ENCODE peak calls at places on chromosomes 3 and 15, in five cellular contexts. W is stomach; V is breast epithelium; Y is coronary artery; O is effector memory CD4-positive, alpha-beta T cell. U is an unnamed sample.

GRCh38 chr15:82045179-82045891 is 483 bp downstream of the MEX3B start:
- DNase-seq in Y (peak), V (no peak), W (no peak), O (no peak), U (peak)

GRCh38 chr3:55511895-55512585 is 24.9 kb upstream of the WNT5A start:
- DNase-seq in V (no peak), O (no peak), W (no peak), Y (no peak), U (no peak)

GRCh38 chr15:81152799-81153198 is 18.7 kb downstream of the CFAP161 start:
- DNase-seq in Y (no peak), V (no peak), W (no peak), O (no peak), U (no peak)

GRCh38 chr3:72896996-72897757 is 9.3 kb downstream of the GXYLT2 start:
- DNase-seq in O (no peak), W (no peak), Y (no peak), V (no peak), U (no peak)

GRCh38 chr3:4732974-4733373 is 239.8 kb downstream of the ITPR1 start:
- DNase-seq in W (no peak), O (no peak), Y (no peak), V (peak), U (no peak)

GRCh38 chr3:45551214-45552010 is 43.1 kb upstream of the LIMD1 start:
- DNase-seq in W (peak), Y (peak), V (peak), O (no peak), U (no peak)

GRCh38 chr3:122364508-122364907 is 18.5 kb downstream of the MIX23 start:
- DNase-seq in W (no peak), Y (no peak), O (no peak), V (no peak), U (no peak)

GRCh38 chr3:10551821-10552630 is 46.6 kb upstream of the ATP2B2 start:
- DNase-seq in Y (peak), V (peak), O (peak), W (no peak), U (no peak)

GRCh38 chr3:43998841-43999805 is 242.6 kb upstream of the TOPAZ1 start:
- DNase-seq in V (no peak), W (no peak), O (no peak), Y (no peak), U (peak)

GRCh38 chr3:191383104-191383503 is 52.8 kb upstream of the UTS2B start:
- DNase-seq in O (no peak), W (no peak), Y (no peak), V (no peak), U (no peak)

GRCh38 chr15:81069909-81070308 is 64.2 kb upstream of the CFAP161 start:
- DNase-seq in Y (no peak), W (no peak), O (no peak), V (no peak), U (no peak)

GRCh38 chr3:187738089-187738399 is 7.2 kb downstream of the BCL6 start:
- DNase-seq in W (no peak), O (no peak), V (no peak), Y (no peak), U (no peak)

GRCh38 chr3:188154758-188155574 is 1.0 kb downstream of the LPP start:
- DNase-seq in Y (no peak), O (no peak), W (no peak), V (no peak), U (no peak)

GRCh38 chr3:155890671-155891190 is 20.3 kb downstream of the GMPS start:
- DNase-seq in Y (no peak), O (no peak), W (no peak), V (no peak), U (no peak)

GRCh38 chr15:47431501-47431900 is 285.8 kb upstream of the SEMA6D start:
- DNase-seq in Y (no peak), O (no peak), W (no peak), V (no peak), U (no peak)

GRCh38 chr15:42800731-42801474 is 64.0 kb upstream of the CDAN1 start:
- DNase-seq in Y (no peak), V (no peak), W (no peak), O (no peak), U (no peak)

GRCh38 chr3:60579734-60580133 is 671.5 kb downstream of the FHIT start:
- DNase-seq in O (no peak), Y (no peak), W (no peak), V (no peak), U (no peak)

GRCh38 chr3:69143605-69144004 is 21.2 kb upstream of the LMOD3 start:
- DNase-seq in O (no peak), W (no peak), Y (no peak), V (no peak), U (no peak)

GRCh38 chr15:81939604-81940440 is 106.0 kb downstream of the MEX3B start:
- DNase-seq in W (no peak), Y (no peak), V (no peak), O (no peak), U (no peak)

GRCh38 chr3:86563358-86563970 is 427.5 kb downstream of the VGLL3 start:
- DNase-seq in W (no peak), V (no peak), O (no peak), Y (no peak), U (no peak)

GRCh38 chr3:114435733-114436132 is 141.9 kb downstream of the TIGIT start:
- DNase-seq in Y (no peak), W (no peak), V (no peak), O (no peak), U (no peak)

GRCh38 chr3:97810779-97811390 is 10.9 kb upstream of the CRYBG3 start:
- DNase-seq in O (no peak), V (no peak), Y (no peak), W (no peak), U (no peak)

GRCh38 chr3:169865176-169865800 is 4.4 kb downstream of the LRRC31 start:
- DNase-seq in W (no peak), Y (no peak), V (no peak), O (no peak), U (no peak)

GRCh38 chr15:31383150-31383549 is 56.5 kb downstream of the KLF13 start:
- DNase-seq in V (no peak), O (no peak), Y (no peak), W (no peak), U (no peak)

GRCh38 chr3:21734746-21735145 is 16.3 kb downstream of the ZNF385D start:
- DNase-seq in Y (no peak), V (no peak), W (no peak), O (no peak), U (no peak)

GRCh38 chr3:14317057-14317553 is 85.3 kb upstream of the SLC6A6 start:
- DNase-seq in O (no peak), W (no peak), V (peak), Y (no peak), U (no peak)

GRCh38 chr3:194715022-194715800 is 29.5 kb downstream of the FAM43A start:
- DNase-seq in Y (no peak), W (no peak), O (no peak), V (peak), U (no peak)

GRCh38 chr3:129183569-129184395 is at the start of gene CNBP:
- DNase-seq in Y (peak), W (peak), O (peak), V (peak), U (peak)
- H3K27ac ChIP-seq in Y (peak), W (peak), O (peak), V (peak), U (peak)

GRCh38 chr3:182214406-182214805 is 502.7 kb downstream of the SOX2 start:
- DNase-seq in O (no peak), W (no peak), Y (no peak), V (no peak), U (no peak)

GRCh38 chr3:182216311-182216970 is 504.7 kb downstream of the SOX2 start:
- DNase-seq in O (no peak), Y (no peak), V (no peak), W (no peak), U (no peak)

GRCh38 chr3:182215881-182216280 is 504.2 kb downstream of the SOX2 start:
- DNase-seq in V (no peak), O (no peak), W (no peak), Y (no peak), U (no peak)

DNA sequence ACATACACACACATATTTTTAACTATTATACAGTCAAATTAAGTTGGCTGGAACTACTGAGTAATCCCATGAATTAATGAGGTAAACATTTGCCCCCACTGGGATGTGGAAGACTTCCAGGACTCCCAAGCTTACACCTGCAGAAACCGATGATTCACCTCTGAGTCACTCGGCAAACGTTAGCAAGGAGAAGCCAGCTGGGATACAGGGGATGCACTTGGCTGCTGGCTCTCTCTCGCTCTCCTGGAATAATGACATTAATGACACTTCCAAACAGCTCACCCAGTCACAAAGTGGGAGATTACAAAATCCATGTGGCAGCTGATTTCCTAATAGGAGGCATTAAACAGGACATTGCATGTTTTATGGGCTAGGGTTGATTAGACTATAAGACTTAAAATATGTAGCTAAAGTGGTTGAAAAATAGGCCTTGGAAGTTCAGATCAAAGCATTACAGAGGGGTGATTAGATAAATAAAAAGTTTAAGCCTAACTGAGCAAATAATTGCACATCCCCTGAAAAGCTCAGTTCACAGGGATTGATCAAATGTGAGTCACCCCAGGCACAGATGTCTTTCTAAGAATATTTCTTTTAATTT is 500.9 kb downstream of the SOX2 start:
- DNase-seq in Y (no peak), O (no peak), W (peak), V (peak), U (no peak)
- H3K27ac ChIP-seq in Y (no peak), O (no peak), W (no peak), V (no peak), U (no peak)

DNA sequence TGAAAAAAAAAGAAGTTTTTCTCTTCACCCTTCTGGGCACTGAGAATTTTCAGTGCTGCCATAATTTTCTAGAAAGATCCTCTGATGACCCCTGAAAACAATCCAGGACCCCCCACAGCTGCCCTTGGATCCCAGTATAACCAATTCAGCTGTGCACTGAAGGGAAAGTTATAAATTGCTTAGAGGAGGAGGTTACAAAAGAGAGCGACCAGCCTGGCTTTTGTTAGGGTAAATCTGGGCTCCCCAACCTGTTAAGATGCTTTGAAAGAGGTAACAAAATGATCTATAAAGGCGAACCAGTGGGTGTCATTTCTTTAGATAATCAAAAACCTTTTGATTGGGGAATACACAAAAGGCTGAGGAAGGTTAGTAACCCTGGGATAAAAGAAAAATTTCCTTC is 407.9 kb upstream of the ATP11B start:
- DNase-seq in Y (no peak), W (no peak), V (no peak), O (no peak), U (no peak)
- H3K27ac ChIP-seq in Y (no peak), W (no peak), V (no peak), O (no peak), U (no peak)

DNA sequence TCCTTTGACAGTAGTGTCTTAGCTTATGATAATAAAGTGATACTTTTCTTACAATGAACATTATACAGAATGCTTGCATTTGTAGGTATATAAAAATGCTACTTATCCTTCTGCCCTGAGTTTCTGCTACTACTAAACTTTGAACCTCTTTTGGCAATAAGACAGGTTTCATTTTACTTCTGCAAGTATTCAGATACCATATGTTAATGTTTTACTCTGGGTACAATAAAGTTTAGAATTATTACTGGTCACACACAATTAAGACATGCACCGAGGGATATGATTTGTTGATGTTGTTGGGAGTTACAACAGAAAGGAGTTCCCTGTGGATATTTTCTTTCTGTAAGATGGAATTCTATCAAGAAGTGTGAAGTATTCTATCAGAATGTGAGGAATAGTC is 58.0 kb downstream of the NEO1 start:
- DNase-seq in O (no peak), W (no peak), V (no peak), Y (no peak), U (no peak)
- H3K27ac ChIP-seq in O (no peak), W (no peak), V (no peak), Y (no peak), U (no peak)

DNA sequence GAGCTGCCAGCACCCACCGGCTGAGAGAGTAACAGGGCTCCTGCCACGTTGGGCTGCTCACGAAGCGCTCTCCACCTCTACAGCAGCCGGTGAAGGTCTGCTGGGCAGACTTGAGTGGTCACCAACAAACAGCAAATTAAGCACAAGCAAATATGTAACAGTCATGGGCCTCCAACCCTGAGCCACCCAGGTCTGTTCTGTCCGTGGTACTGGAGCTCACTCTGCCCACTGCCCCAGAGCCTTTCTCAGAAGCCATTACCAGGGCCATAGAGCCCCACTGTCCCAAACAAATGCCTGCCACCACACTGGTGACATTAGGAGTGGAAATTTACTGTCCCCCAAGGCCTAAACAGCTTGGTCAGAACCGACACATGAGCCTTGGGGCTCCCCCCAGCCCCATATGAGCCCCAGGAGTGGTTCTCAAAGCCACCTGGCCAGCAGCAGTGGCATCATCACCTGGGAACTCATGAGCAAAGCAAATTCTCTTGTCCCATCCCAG is 56.6 kb downstream of the LRIG1 start:
- DNase-seq in Y (no peak), W (no peak), V (no peak), O (no peak), U (no peak)
- H3K27ac ChIP-seq in Y (no peak), W (peak), V (peak), O (no peak), U (peak)